ENCODE peak calls at places on chromosome 17, in ten cellular contexts. J is uterus, D is esophagus muscularis mucosa, L is left ventricle myocardium inferior, I is kidney epithelial cell, B is heart right ventricle, G is cardiac fibroblast, K is HFF-Myc, M is lower leg skin, Y is hepatocyte. R is an unnamed sample.

GRCh38 chr17:30829022-30829421 is 2.7 kb upstream of the ATAD5 start:
- DNase-seq in Y (no peak), I (no peak), J (no peak), G (no peak), D (no peak), B (no peak), L (no peak), K (no peak), M (no peak), R (no peak)

GRCh38 chr17:21263351-21263750 is 10.1 kb upstream of the NATD1 start:
- DNase-seq in I (peak), M (no peak), K (no peak), D (no peak), G (peak), Y (no peak), B (no peak), J (no peak), L (no peak), R (no peak)

GRCh38 chr17:7971651-7972050 is 30.8 kb upstream of the GUCY2D start:
- DNase-seq in I (no peak), B (no peak), M (no peak), G (no peak), L (no peak), Y (no peak), K (no peak), J (no peak), D (no peak), R (no peak)

GRCh38 chr17:32551186-32551955 is 64.6 kb downstream of the CDK5R1 start:
- DNase-seq in J (no peak), G (peak), I (peak), M (no peak), D (no peak), B (no peak), K (no peak), Y (no peak), L (no peak), R (no peak)

GRCh38 chr17:29933379-29933778 is 3.4 kb upstream of the SSH2 start:
- DNase-seq in M (no peak), L (no peak), I (no peak), J (no peak), D (no peak), K (peak), G (peak), Y (peak), B (no peak), R (no peak)

GRCh38 chr17:28967240-28968135 is 16.2 kb upstream of the PHF12 start:
- DNase-seq in D (no peak), K (no peak), B (no peak), J (no peak), Y (no peak), M (no peak), I (no peak), L (no peak), G (peak), R (no peak)

GRCh38 chr17:5422505-5422904 is 2.5 kb downstream of the RPAIN start:
- DNase-seq in K (no peak), Y (no peak), D (no peak), I (peak), L (no peak), J (no peak), B (no peak), M (no peak), G (peak), R (no peak)

GRCh38 chr17:66354981-66355380 is 52.6 kb downstream of the PRKCA start:
- DNase-seq in K (no peak), Y (no peak), M (no peak), B (no peak), D (no peak), G (peak), J (no peak), I (no peak), L (no peak), R (no peak)

GRCh38 chr17:56935461-56935860 is 21.6 kb upstream of the TRIM25 start:
- DNase-seq in B (no peak), K (no peak), L (no peak), M (no peak), I (no peak), D (no peak), Y (no peak), G (no peak), J (no peak), R (no peak)

GRCh38 chr17:67390646-67391480 is 13.8 kb downstream of the PITPNC1 start:
- DNase-seq in Y (peak), I (peak), G (peak), M (no peak), B (no peak), L (no peak), D (no peak), J (no peak), K (peak), R (no peak)

GRCh38 chr17:8324132-8324531 is 14.1 kb downstream of the ARHGEF15 start:
- DNase-seq in G (no peak), I (no peak), L (no peak), M (no peak), J (no peak), K (no peak), Y (no peak), B (no peak), D (no peak), R (no peak)

GRCh38 chr17:72422204-72422504 is 301.3 kb downstream of the SOX9 start:
- DNase-seq in M (no peak), J (no peak), L (no peak), K (no peak), Y (no peak), B (no peak), D (no peak), G (no peak), I (no peak), R (no peak)

GRCh38 chr17:79913896-79914812 is 74.9 kb upstream of the CBX4 start:
- DNase-seq in K (no peak), J (no peak), I (no peak), L (no peak), G (no peak), D (no peak), M (no peak), B (no peak), Y (no peak), R (no peak)

GRCh38 chr17:62933986-62934385 is 32.0 kb upstream of the TANC2 start:
- DNase-seq in B (no peak), G (peak), Y (peak), M (no peak), L (no peak), I (no peak), J (no peak), K (no peak), D (no peak), R (no peak)

GRCh38 chr17:35117984-35118383 is 1.7 kb downstream of the RAD51D start:
- DNase-seq in L (no peak), J (no peak), Y (no peak), I (no peak), G (peak), K (no peak), B (no peak), M (no peak), D (no peak), R (no peak)

GRCh38 chr17:78708510-78708973 is 73.5 kb downstream of the CYTH1 start:
- DNase-seq in B (peak), I (peak), L (peak), Y (peak), D (no peak), J (peak), K (peak), M (peak), G (peak), R (peak)

DNA sequence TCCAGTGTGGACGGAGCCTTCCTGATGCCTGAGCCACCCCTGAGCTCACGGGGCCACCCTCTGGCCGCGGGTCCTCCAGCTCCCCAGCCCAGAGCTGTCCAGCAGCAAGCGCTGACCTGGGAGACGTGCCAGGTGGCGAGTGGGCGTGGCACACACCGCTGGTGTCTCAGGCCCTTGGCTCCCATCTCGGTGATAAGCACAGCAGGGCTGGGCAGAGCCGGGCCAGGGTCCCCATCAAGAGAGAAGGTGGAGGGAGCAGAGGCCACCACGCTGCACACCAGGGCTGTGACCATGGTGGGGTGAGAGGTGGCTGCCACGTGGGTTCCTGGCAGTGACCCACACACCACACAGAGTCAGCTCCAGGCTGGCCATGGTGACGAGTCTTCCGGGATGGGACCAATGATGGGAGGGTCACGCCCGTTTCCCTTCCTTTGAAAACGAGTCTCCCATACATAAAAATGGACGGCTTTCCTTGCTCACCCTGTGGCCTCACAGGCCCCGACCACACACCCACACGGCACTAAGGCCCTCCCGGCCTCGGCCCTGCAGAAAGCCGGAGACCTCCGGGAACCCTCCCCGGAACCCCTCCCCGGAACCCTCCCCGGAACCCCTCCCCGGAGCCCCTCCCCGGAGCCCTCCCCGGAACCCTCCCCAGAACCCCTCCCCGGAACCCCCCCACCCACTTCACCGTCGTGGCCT is 16.8 kb downstream of the UTS2R start:
- DNase-seq in B (no peak), G (no peak), L (peak), Y (peak), J (no peak), M (no peak), K (no peak), I (no peak), D (no peak), R (no peak)
- TF ChIP-seq CTCF in B (no peak), G (no peak), L (no peak), Y (no peak), J (no peak), M (no peak), K (no peak), I (no peak), D (no peak), R (no peak)

DNA sequence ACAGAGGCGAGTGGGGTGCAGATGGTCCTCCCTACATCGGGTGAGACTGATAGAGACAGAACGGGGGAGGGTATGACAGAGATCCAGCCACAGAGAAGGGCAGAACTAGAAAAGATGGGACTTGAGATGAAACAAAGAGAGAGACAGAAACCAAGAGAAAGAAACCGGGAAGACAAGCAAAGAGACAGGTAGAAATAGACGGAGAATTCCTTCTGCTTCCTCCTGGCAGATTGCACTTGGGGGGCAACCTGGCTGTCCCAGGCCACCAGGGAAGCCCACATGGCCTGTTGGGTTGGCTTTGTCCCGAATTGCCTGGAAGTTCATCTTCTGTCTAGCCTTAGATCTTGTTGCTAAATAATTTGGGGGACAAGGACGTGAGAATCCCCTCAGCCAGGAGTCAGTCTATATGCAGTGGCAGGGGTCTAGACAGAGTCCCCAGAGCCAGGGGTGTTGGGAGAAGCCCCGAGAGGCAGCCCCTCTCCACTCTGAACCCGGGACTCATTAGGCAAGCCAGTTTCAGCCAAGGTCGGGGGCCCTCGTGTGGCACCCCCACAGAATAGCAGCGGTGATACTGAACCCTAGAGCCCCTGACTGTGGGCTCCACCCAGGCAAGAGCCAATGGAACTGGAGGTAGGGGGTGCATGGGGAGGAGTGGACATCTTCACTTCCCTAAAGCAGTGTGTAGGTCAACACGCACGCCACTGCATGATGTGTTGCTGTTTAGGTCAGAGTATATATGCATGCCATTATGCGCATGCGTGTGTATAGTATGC is 626 bp upstream of the TSPOAP1 start:
- DNase-seq in B (no peak), M (no peak), G (no peak), Y (no peak), J (no peak), K (no peak), D (no peak), L (peak), I (no peak), R (peak)
- TF ChIP-seq CTCF in B (no peak), M (no peak), G (peak), Y (no peak), J (no peak), K (peak), D (no peak), L (peak), I (no peak), R (peak)

DNA sequence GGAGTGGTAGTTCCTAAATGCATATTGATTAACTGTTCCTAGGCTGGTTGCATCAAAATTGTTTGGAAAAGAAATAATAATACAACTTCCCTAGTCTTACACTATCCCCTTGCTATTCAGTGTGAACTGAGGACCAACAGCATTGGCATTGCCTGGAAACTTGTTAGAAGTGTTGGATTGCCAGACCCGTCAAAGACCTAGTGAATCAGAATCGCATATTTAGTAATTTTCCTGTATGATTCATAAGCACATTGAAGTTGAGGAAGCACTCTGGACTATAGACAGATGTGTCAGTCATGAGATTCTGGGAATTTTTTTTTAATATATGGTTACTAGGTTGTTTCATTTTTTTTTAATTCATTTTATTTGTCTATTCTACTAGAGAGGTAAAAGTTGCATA is 34.7 kb upstream of the KCNJ16 start:
- DNase-seq in B (no peak), K (no peak), G (no peak), L (no peak), J (no peak), M (no peak), D (no peak), Y (no peak), I (no peak), R (no peak)
- TF ChIP-seq CTCF in B (no peak), K (no peak), G (no peak), L (no peak), J (no peak), M (no peak), D (no peak), Y (no peak), I (no peak), R (no peak)

GRCh38 chr17:82230627-82231311 is 1.9 kb downstream of the SLC16A3 start:
- DNase-seq in M (no peak), I (no peak), J (peak), K (no peak), L (peak), G (peak), D (peak), B (peak), Y (peak), R (no peak)
- TF ChIP-seq CTCF in M (no peak), I (peak), J (peak), K (peak), L (peak), G (peak), D (peak), B (peak), Y (no peak), R (no peak)

R was measured in D721Med.